ENCODE peak calls at places on chromosomes 4 and X, in ten cellular contexts. E, B, H, Y, K, S, N, J, O and W are unnamed samples.
A peak's percentile ranks its signal among the peaks of the same experiment; 100 is the strongest.

GRCh38 chr4:147368948-147369347 is 111.9 kb upstream of the EDNRA start:
- DNase-seq in E (no peak), K (no peak), Y (no peak), H (no peak), O (no peak), N (no peak), B (no peak), J (no peak), S (peak; percentile 66), W (no peak)

GRCh38 chrX:94051926-94052325 is 377.9 kb downstream of the FAM133A start:
- DNase-seq in Y (no peak), E (no peak), H (peak; percentile 89), O (no peak), B (no peak), J (no peak), K (no peak), N (no peak), S (no peak), W (no peak)

GRCh38 chr4:78512357-78512920 is 39.1 kb upstream of the ANXA3 start:
- DNase-seq in B (no peak), E (no peak), O (no peak), S (peak; percentile 10), J (no peak), H (no peak), K (no peak), Y (peak; percentile 71), N (no peak), W (no peak)

GRCh38 chr4:1855334-1856070 is 454 bp downstream of the LETM1 start:
- DNase-seq in O (peak; percentile 53), K (no peak), E (peak; percentile 70), H (peak; percentile 59), Y (peak; percentile 21), J (no peak), N (peak; percentile 16), B (peak; percentile 52), S (no peak), W (no peak)

GRCh38 chr4:98544818-98545399 is 113.5 kb downstream of the TSPAN5 start:
- DNase-seq in E (no peak), K (no peak), N (no peak), O (no peak), J (no peak), S (no peak), H (no peak), Y (no peak), B (no peak), W (no peak)

GRCh38 chr4:81714251-81714650 is 242.5 kb upstream of the RASGEF1B start:
- DNase-seq in K (no peak), N (no peak), Y (no peak), E (no peak), J (no peak), H (no peak), S (no peak), O (no peak), B (no peak), W (no peak)

GRCh38 chr4:82899339-82899738 is 1.2 kb upstream of the THAP9 start:
- DNase-seq in Y (peak; percentile 45), N (no peak), O (no peak), E (no peak), K (no peak), J (no peak), S (no peak), H (no peak), B (no peak), W (no peak)

GRCh38 chrX:19602866-19603620 is 87.7 kb upstream of the MAP3K15 start:
- DNase-seq in E (peak; percentile 51), N (no peak), K (no peak), Y (no peak), H (no peak), J (peak; percentile 63), B (no peak), O (no peak), S (peak; percentile 82), W (no peak)

GRCh38 chr4:94561249-94562024 is 109.7 kb downstream of the PDLIM5 start:
- DNase-seq in B (no peak), S (peak; percentile 87), K (no peak), E (no peak), N (no peak), H (no peak), J (no peak), O (no peak), Y (peak; percentile 90), W (no peak)

GRCh38 chr4:151835467-151835866 is 74.7 kb upstream of the GATB start:
- DNase-seq in Y (no peak), J (no peak), E (no peak), H (no peak), K (no peak), N (no peak), S (no peak), B (no peak), O (no peak), W (no peak)

GRCh38 chr4:74311696-74312313 is 3.5 kb downstream of the EPGN start:
- DNase-seq in J (no peak), E (no peak), S (peak; percentile 62), H (no peak), N (peak; percentile 81), B (peak; percentile 28), K (peak; percentile 27), O (no peak), Y (peak; percentile 70), W (no peak)

GRCh38 chrX:63754141-63754859 is 30.7 kb downstream of the ARHGEF9 start:
- DNase-seq in K (no peak), B (no peak), H (peak; percentile 41), Y (peak; percentile 46), J (peak; percentile 12), N (no peak), O (no peak), S (peak; percentile 15), E (no peak), W (peak; percentile 8)

GRCh38 chr4:71130827-71131603 is 137.6 kb downstream of the DCK start:
- DNase-seq in Y (no peak), E (no peak), O (no peak), K (no peak), N (no peak), S (peak; percentile 89), J (no peak), H (no peak), B (no peak), W (no peak)

GRCh38 chr4:167717495-167717894 is 374.8 kb upstream of the ANXA10 start:
- DNase-seq in J (no peak), O (no peak), N (no peak), K (no peak), E (no peak), B (no peak), H (no peak), Y (no peak), S (no peak), W (no peak)

GRCh38 chr4:64158648-64159326 is 250.5 kb downstream of the TECRL start:
- DNase-seq in H (peak; percentile 83), E (no peak), O (peak; percentile 44), S (peak; percentile 22), Y (peak; percentile 36), B (peak; percentile 46), N (peak; percentile 96), J (peak; percentile 35), K (peak; percentile 32), W (peak; percentile 3)

GRCh38 chrX:147476008-147476407 is 435.7 kb upstream of the FMR1 start:
- DNase-seq in N (peak; percentile 22), O (no peak), J (no peak), Y (no peak), K (no peak), S (no peak), H (peak; percentile 62), B (peak; percentile 17), E (no peak), W (no peak)

DNA sequence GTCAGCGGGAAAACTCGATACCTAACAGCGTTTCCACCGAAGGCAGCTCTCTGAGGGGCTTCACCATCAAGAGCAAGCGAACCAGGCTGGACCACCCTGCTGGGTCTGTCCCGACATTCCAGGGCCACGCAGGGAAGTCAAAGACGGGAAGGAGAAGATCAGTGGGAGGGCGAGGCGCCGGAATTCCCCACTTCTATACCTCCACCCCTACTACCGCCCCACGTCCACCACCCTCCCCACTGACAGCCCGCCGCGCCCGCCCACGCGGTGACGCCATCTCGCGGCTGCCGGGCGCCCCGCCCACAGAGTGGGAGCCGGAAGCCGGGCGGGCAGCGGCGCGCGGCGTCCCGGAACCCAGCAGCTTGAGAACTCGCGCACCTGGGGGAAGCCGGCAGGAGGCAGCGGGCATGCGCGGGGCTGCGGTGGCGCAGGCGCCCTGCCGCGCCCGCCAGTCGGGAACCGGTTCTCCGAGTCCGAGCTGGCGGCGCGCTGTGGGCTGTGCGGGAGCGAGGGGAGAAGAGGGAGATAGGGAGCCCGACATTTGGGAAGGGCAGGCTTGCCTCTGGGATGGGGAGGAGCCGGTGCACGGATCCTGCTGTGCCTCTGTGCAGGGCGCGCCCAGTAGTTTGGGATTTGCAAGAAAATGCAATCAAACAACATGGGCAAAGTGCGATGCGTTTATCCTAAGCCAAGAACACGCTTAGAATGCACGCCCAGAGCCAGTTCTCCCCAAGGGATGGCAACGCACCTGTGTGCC is 3.2 kb upstream of the STIM2 start:
- DNase-seq in S (peak; percentile 84), J (peak; percentile 92), Y (peak; percentile 83), N (peak; percentile 89), B (peak; percentile 94), H (peak; percentile 93), O (peak; percentile 90), K (no peak), E (peak; percentile 94), W (peak; percentile 89)
- TF ChIP-seq CTCF in S (no peak), J (no peak), Y (no peak), N (no peak), B (no peak), H (peak; percentile 18), O (peak; percentile 48), K (no peak), E (no peak), W (no peak)

GRCh38 chrX:52865328-52865980 is 2.4 kb downstream of the XAGE3 start:
- DNase-seq in J (no peak), O (no peak), N (no peak), S (peak; percentile 8), E (no peak), Y (no peak), K (no peak), H (no peak), B (no peak), W (no peak)
- H3K27ac ChIP-seq in J (no peak overlapping the region), O (no peak overlapping the region), N (no peak overlapping the region), S (no peak overlapping the region), E (no peak overlapping the region), Y (no peak overlapping the region), K (no peak overlapping the region), H (no peak overlapping the region), B (peak overlapping the region; percentile 60), W (no peak overlapping the region)

GRCh38 chrX:155108427-155108826 is 37.1 kb downstream of the BRCC3 start:
- DNase-seq in E (no peak), K (no peak), O (no peak), S (no peak), J (no peak), N (no peak), B (no peak), Y (no peak), H (no peak), W (no peak)
- TF ChIP-seq CTCF in E (no peak), K (no peak), O (no peak), S (no peak), J (no peak), N (no peak), B (no peak), Y (no peak), H (no peak), W (no peak)

GRCh38 chrX:100817340-100817739 is 2.9 kb upstream of the CSTF2 start:
- DNase-seq in H (no peak), K (no peak), O (no peak), N (no peak), J (no peak), B (no peak), Y (no peak), E (no peak), S (no peak), W (no peak)

GRCh38 chrX:100819534-100819836 is 706 bp upstream of the CSTF2 start:
- DNase-seq in S (no peak), H (no peak), Y (no peak), J (no peak), O (peak; percentile 39), E (no peak), B (no peak), N (no peak), K (no peak), W (no peak)

GRCh38 chrX:100819837-100820666 is at the start of gene CSTF2:
- DNase-seq in B (peak; percentile 77), S (peak; percentile 79), K (peak; percentile 69), H (peak; percentile 90), J (peak; percentile 81), O (peak; percentile 77), N (peak; percentile 86), Y (peak; percentile 85), E (peak; percentile 89), W (peak; percentile 71)
- H3K27ac ChIP-seq in B (peak within 1 kb of the TSS; percentile 64), S (peak within 1 kb of the TSS; percentile 59), K (peak within 1 kb of the TSS; percentile 90), H (no peak within 1 kb of the TSS), J (peak within 1 kb of the TSS; percentile 60), O (no peak within 1 kb of the TSS), N (peak within 1 kb of the TSS; percentile 67), Y (peak within 1 kb of the TSS; percentile 68), E (peak within 1 kb of the TSS; percentile 58), W (peak within 1 kb of the TSS; percentile 77)